ENCODE peak calls at places on chromosomes 7 and 10, in four cellular contexts. Y is K562, X is HepG2, B is WTC11. E is an unnamed sample.

GRCh38 chr10:1358860-1359598 is 302.8 kb downstream of the WDR37 start:
- DNase-seq in Y (no peak), X (no peak), B (no peak), E (no peak)

GRCh38 chr10:84193846-84194423 is 402 bp upstream of the CDHR1 start:
- DNase-seq in Y (no peak), X (no peak), B (no peak), E (no peak)

GRCh38 chr7:110010379-110010778 is 1080.5 kb upstream of the LRRN3 start:
- DNase-seq in Y (no peak), X (peak), B (peak), E (no peak)

GRCh38 chr7:18866359-18867036 is 250.9 kb downstream of the TWIST1 start:
- DNase-seq in Y (no peak), X (no peak), B (no peak), E (no peak)

GRCh38 chr10:133458021-133458709 is 4.4 kb downstream of the SCART1 start:
- DNase-seq in Y (no peak), X (no peak), B (no peak), E (no peak)

GRCh38 chr10:89235073-89235798 is 16.3 kb downstream of the LIPA start:
- DNase-seq in Y (no peak), X (no peak), B (no peak), E (no peak)

GRCh38 chr10:116160271-116160670 is 112.7 kb downstream of the GFRA1 start:
- DNase-seq in Y (no peak), X (no peak), B (no peak), E (no peak)

GRCh38 chr10:131737543-131738395 is 163.0 kb upstream of the PPP2R2D start:
- DNase-seq in Y (no peak), X (no peak), B (no peak), E (no peak)

GRCh38 chr7:130365511-130366441 is 14.5 kb upstream of the CPA1 start:
- DNase-seq in Y (no peak), X (no peak), B (peak), E (no peak)

GRCh38 chr10:31322647-31323046 is 3.6 kb downstream of the ZEB1 start:
- DNase-seq in Y (no peak), X (no peak), B (no peak), E (no peak)

GRCh38 chr7:11424006-11424405 is 408.0 kb downstream of the THSD7A start:
- DNase-seq in Y (no peak), X (no peak), B (no peak), E (no peak)

GRCh38 chr10:32055478-32056135 is 618 bp downstream of the KIF5B start:
- DNase-seq in Y (peak), X (peak), B (peak), E (peak)

GRCh38 chr7:95986136-95986535 is 213.8 kb downstream of the DYNC1I1 start:
- DNase-seq in Y (no peak), X (no peak), B (no peak), E (no peak)

GRCh38 chr10:122461729-122462532 is 578 bp downstream of the HTRA1 start:
- DNase-seq in Y (no peak), X (no peak), B (no peak), E (no peak)

GRCh38 chr7:73799282-73800141 is 29.4 kb upstream of the CLDN3 start:
- DNase-seq in Y (no peak), X (peak), B (no peak), E (no peak)

GRCh38 chr7:155281411-155281969 is 16.2 kb upstream of the INSIG1 start:
- DNase-seq in Y (no peak), X (no peak), B (no peak), E (no peak)

GRCh38 chr10:75655791-75656451 is 224.5 kb downstream of the LRMDA start:
- DNase-seq in Y (no peak), X (peak), B (no peak), E (no peak)

GRCh38 chr10:101485681-101486554 is 102.1 kb downstream of the POLL start:
- DNase-seq in Y (no peak), X (no peak), B (no peak), E (peak)

GRCh38 chr7:66307591-66308215 is 102.6 kb downstream of the TPST1 start:
- DNase-seq in Y (no peak), X (peak), B (no peak), E (no peak)

GRCh38 chr10:34613491-34613890 is 201.6 kb downstream of the PARD3 start:
- DNase-seq in Y (no peak), X (no peak), B (no peak), E (no peak)

GRCh38 chr7:43757073-43757720 is 1.3 kb upstream of the BLVRA start:
- DNase-seq in Y (peak), X (no peak), B (no peak), E (no peak)

GRCh38 chr7:74372511-74373111 is 81.1 kb upstream of the GTF2IRD1 start:
- DNase-seq in Y (no peak), X (no peak), B (peak), E (no peak)

DNA sequence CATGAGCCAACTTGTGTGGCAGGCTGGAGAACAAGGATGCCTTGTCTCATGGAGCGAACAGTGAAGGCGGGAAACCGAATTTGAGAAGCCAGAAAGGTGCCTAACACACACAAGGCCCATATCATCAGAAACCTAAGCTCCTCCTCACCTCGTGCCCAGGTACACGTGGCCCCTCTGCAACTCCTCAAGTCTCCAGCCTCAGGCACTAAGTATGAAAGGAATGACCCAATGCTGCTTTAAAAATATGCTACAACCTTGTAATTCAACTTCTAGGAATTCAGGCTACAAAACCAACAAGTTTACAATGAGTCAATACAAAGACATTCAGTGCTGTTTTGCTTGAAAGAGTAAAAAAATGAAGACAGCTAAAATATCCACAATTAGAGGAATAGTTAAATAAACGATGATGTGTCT is 95.7 kb downstream of the CDK6 start:
- DNase-seq in Y (no peak), X (no peak), B (no peak), E (no peak)
- TF ChIP-seq SP1 in Y (no peak), X (no peak), B (no peak), E (no peak)

DNA sequence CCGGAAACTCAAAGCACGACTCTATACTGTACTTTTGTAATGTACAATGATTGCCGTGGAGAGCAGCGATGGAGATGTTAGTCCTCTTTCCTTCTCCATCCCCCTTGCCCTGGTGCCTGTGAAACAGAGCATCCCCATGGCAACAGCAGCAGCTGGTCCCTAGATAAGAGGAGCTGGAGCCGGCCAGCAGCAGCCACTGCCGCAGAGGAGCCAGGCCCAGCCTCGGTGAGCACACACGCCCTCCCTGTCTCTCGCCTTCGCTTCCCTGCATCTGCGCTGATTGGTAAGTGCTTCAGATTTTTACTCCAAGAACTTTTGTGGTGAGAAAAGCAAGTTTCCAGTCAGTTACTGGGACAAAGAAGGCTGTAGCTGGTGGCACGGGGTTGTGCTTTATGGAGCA is at the start of gene PPP1R17:
- DNase-seq in Y (peak), X (no peak), B (peak), E (no peak)
- TF ChIP-seq ELF4 in Y (no peak), X (no peak), B (no peak), E (no peak)

DNA sequence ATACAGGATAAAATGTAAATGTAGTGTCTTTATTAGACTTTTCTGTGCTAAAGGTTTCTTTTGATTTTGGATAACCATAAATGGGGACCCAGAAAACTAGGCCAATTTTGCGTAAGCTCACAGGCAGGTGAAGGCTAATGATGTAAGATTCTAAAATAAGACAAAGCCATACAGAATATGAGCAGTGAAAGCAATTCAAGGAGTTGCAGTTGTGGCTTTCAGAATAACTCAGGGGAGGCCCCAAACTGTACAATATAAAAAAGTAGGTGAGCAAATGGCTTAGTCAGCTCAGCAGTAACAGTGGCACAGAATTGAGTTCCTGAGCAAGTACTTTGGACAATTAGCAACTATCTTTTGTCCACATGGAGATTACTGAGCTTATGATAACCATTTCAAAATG is 81.7 kb upstream of the NRP1 start:
- DNase-seq in Y (no peak), X (no peak), B (no peak), E (no peak)
- TF ChIP-seq SP1 in Y (no peak), X (no peak), B (no peak), E (no peak)

GRCh38 chr10:124367414-124367813 is 51.3 kb downstream of the OAT start:
- DNase-seq in Y (no peak), X (no peak), B (no peak), E (no peak)

GRCh38 chr10:124366343-124366742 is 52.4 kb downstream of the OAT start:
- DNase-seq in Y (no peak), X (no peak), B (no peak), E (no peak)

GRCh38 chr10:124362572-124362971 is 56.2 kb downstream of the OAT start:
- DNase-seq in Y (no peak), X (no peak), B (peak), E (no peak)

GRCh38 chr10:124366825-124367224 is 51.9 kb downstream of the OAT start:
- DNase-seq in Y (no peak), X (no peak), B (no peak), E (no peak)

GRCh38 chr10:124364674-124365073 is 54.0 kb downstream of the OAT start:
- DNase-seq in Y (no peak), X (no peak), B (no peak), E (no peak)
- TF ChIP-seq ELF4 in Y (no peak), X (no peak), B (no peak), E (no peak)

GRCh38 chr10:5961405-5962100 is 15.8 kb downstream of the IL15RA start:
- DNase-seq in Y (no peak), X (no peak), B (no peak), E (no peak)

GRCh38 chr10:5958680-5959079 is 18.7 kb downstream of the IL15RA start:
- DNase-seq in Y (no peak), X (no peak), B (no peak), E (no peak)

GRCh38 chr10:5959116-5959515 is 18.2 kb downstream of the IL15RA start:
- DNase-seq in Y (no peak), X (no peak), B (no peak), E (no peak)

GRCh38 chr10:5959581-5960069 is 17.7 kb downstream of the IL15RA start:
- DNase-seq in Y (no peak), X (no peak), B (no peak), E (no peak)

DNA sequence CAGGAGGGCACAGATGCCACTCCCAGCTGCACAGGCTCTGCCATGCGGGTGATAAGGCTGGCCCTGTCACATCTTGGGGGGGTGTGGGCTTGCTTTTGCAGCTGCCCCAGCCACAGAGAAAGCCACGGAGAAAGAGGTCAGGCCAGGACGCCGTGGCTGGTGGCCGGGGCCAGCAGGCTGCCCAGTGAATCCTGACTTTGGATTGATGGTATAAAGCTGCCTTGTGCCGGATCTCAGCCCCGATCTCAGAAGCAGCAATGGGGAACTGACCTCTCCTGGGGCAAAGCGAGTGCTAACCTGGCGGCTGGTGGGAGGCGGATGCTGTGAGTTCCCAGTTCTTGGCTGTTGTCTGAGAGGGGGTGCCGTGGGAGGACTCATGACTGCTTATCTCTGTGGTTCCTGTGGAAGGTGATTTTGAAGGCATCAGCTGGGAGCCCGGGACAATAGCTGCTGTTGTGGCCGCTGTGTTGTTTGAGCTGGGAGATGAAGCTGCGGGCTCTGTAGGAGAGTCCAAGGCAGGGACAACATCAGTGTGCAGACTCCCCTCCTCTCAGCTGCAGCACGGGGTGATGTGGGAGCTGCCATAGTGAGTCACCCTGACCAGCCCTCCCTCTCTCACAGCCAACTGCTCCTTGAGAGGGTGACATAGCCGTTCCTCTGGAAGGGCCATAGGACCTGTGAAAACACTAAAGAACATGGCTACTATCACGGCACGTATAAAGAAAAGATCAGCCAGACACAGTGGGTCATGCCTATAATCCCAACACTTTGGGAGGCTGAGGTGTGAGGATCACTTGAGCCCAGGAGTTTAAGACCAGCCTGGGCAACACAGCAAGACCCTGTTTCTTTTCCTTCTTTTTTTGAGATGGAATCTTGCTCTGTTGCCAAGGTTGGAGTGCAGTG is 17.0 kb downstream of the IL15RA start:
- DNase-seq in Y (peak), X (no peak), B (no peak), E (no peak)
- TF ChIP-seq SP1 in Y (no peak), X (no peak), B (no peak), E (no peak)

DNA sequence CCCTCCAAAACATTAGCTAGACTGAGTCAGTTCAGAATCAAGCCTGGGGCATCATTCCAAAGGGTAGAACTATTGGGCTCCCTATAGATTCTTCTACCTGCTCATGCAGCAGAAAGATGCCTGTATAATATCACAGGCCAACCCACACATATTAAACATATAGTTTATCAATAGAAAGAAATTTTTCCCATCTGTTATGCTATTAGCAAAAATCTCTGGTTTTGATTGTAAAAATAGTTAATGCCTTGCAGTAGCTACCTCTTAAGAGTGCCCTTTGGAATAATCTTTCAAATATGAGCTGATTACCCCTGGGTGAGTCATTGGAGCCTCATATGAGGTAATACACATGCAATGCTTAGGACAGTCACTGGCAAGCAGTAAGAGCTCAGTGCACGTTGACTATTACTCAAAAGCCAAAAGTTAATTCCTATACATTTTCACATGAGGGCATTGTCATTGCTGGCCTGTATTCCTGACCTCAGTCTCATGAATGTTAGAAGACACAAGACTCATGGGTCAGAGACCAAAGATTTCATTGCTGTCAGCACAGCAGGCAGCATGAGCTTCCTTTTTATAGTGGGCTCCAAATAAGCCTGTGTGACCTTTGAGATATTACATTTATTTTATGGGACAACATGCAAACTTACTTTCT is 180.0 kb downstream of the FGFR2 start:
- DNase-seq in Y (no peak), X (no peak), B (no peak), E (no peak)
- TF ChIP-seq ELF4 in Y (no peak), X (no peak), B (no peak), E (no peak)

GRCh38 chr10:119198438-119198837 is 8.9 kb upstream of the GRK5 start:
- DNase-seq in Y (peak), X (no peak), B (peak), E (no peak)

GRCh38 chr10:119197921-119198320 is 9.4 kb upstream of the GRK5 start:
- DNase-seq in Y (no peak), X (peak), B (no peak), E (no peak)

GRCh38 chr10:119203006-119203405 is 4.4 kb upstream of the GRK5 start:
- DNase-seq in Y (no peak), X (peak), B (no peak), E (no peak)

GRCh38 chr10:119201233-119201632 is 6.1 kb upstream of the GRK5 start:
- DNase-seq in Y (no peak), X (no peak), B (no peak), E (no peak)

DNA sequence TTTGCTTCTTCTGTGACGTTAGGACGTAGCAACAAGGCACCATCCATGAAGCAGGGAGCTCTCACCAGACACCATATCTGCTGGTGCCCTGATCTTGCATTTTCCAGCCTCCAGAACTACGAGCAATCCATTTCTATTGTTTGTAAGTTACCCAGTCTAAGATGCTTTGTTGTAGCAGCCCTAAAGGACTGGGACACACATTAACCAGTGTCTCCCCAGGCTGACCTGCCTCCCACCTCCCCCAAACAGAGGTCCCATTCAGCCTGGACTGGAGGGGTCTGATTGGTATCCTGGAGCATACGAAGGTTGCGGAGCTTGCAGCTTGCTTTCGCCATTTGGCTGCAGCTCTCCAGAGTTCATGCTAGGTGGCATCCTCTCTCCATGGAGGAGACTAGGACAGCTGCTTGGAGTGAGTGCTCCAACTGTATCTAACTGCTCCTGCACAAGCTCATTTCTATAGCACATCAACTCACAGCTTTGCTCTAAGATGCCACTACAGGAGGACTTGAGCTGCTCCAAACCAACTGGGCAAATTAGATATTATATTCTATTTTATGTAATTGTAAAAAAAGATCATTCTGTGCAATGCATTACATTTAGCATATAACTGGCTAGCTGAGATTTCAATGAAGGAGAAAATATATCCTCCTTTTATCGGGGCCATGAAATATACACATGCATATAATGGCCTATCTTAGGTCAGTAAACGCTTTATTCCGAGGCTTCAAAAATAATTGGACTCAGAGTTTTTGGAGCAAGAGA is 8.0 kb upstream of the GRK5 start:
- DNase-seq in Y (peak), X (peak), B (peak), E (peak)
- TF ChIP-seq SP1 in Y (no peak), X (no peak), B (no peak), E (no peak)

GRCh38 chr10:92750788-92751533 is 61.2 kb downstream of the HHEX start:
- DNase-seq in Y (no peak), X (no peak), B (no peak), E (no peak)
- TF ChIP-seq ELF4 in Y (no peak), X (no peak), B (no peak), E (no peak)